ENCODE peak calls at places on chromosomes 1 and 21, in nine cellular contexts. Y, W, E, C, V, J, Q, B and L are unnamed samples.

GRCh38 chr1:213568929-213569815 is 418.6 kb upstream of the PROX1 start:
- DNase-seq in J (no peak), Y (no peak), V (no peak), B (no peak), W (no peak), Q (peak), E (no peak), C (no peak), L (no peak)

GRCh38 chr1:6234502-6235295 is 1.1 kb downstream of the ICMT start:
- DNase-seq in Q (no peak), B (no peak), C (no peak), E (no peak), J (no peak), W (no peak), V (no peak), Y (peak), L (no peak)

GRCh38 chr1:160615660-160616059 is 31.2 kb downstream of the SLAMF1 start:
- DNase-seq in E (no peak), Y (no peak), C (no peak), W (no peak), Q (no peak), B (no peak), J (no peak), V (no peak), L (no peak)

GRCh38 chr1:27503033-27503432 is 13.1 kb upstream of the WASF2 start:
- DNase-seq in V (no peak), E (no peak), Q (no peak), J (no peak), Y (no peak), B (no peak), W (no peak), C (no peak), L (no peak)

GRCh38 chr1:5955479-5955977 is 36.7 kb downstream of the NPHP4 start:
- DNase-seq in E (no peak), C (no peak), Q (no peak), W (no peak), B (no peak), J (peak), Y (no peak), V (no peak), L (no peak)

GRCh38 chr1:7551442-7551841 is 219.7 kb upstream of the VAMP3 start:
- DNase-seq in E (no peak), W (peak), Y (no peak), J (no peak), C (no peak), B (peak), V (no peak), Q (no peak), L (no peak)

GRCh38 chr1:29833596-29833995 is 597.3 kb downstream of the PTPRU start:
- DNase-seq in Y (no peak), C (no peak), J (peak), W (no peak), Q (no peak), V (peak), E (no peak), B (no peak), L (no peak)

GRCh38 chr1:198678301-198678836 is 39.5 kb downstream of the PTPRC start:
- DNase-seq in Q (no peak), C (no peak), B (no peak), Y (no peak), V (no peak), W (no peak), J (no peak), E (no peak), L (no peak)

GRCh38 chr1:171984850-171985485 is 143.7 kb downstream of the DNM3 start:
- DNase-seq in B (no peak), J (no peak), C (no peak), W (no peak), E (peak), V (no peak), Q (no peak), Y (peak), L (no peak)

GRCh38 chr1:208098758-208099157 is 145.4 kb downstream of the PLXNA2 start:
- DNase-seq in J (no peak), V (no peak), B (no peak), C (no peak), Y (no peak), W (no peak), Q (no peak), E (no peak), L (no peak)

GRCh38 chr1:208093046-208093445 is 151.1 kb downstream of the PLXNA2 start:
- DNase-seq in J (no peak), Y (no peak), V (no peak), B (no peak), Q (no peak), W (no peak), C (no peak), E (no peak), L (no peak)

GRCh38 chr1:208089971-208090755 is 154.0 kb downstream of the PLXNA2 start:
- DNase-seq in J (no peak), V (no peak), W (no peak), B (no peak), Y (peak), C (no peak), Q (no peak), E (no peak), L (no peak)

GRCh38 chr1:208090776-208091291 is 153.3 kb downstream of the PLXNA2 start:
- DNase-seq in C (no peak), B (no peak), Q (no peak), W (no peak), V (no peak), E (no peak), Y (no peak), J (no peak), L (no peak)

GRCh38 chr1:208093754-208094719 is 150.1 kb downstream of the PLXNA2 start:
- DNase-seq in J (peak), V (peak), B (peak), C (no peak), W (peak), Y (peak), Q (peak), E (peak), L (peak)
- TF ChIP-seq CTCF in J (peak), V (peak), B (peak), C (peak), W (peak), Y (peak), Q (peak), E (peak), L (peak)

DNA sequence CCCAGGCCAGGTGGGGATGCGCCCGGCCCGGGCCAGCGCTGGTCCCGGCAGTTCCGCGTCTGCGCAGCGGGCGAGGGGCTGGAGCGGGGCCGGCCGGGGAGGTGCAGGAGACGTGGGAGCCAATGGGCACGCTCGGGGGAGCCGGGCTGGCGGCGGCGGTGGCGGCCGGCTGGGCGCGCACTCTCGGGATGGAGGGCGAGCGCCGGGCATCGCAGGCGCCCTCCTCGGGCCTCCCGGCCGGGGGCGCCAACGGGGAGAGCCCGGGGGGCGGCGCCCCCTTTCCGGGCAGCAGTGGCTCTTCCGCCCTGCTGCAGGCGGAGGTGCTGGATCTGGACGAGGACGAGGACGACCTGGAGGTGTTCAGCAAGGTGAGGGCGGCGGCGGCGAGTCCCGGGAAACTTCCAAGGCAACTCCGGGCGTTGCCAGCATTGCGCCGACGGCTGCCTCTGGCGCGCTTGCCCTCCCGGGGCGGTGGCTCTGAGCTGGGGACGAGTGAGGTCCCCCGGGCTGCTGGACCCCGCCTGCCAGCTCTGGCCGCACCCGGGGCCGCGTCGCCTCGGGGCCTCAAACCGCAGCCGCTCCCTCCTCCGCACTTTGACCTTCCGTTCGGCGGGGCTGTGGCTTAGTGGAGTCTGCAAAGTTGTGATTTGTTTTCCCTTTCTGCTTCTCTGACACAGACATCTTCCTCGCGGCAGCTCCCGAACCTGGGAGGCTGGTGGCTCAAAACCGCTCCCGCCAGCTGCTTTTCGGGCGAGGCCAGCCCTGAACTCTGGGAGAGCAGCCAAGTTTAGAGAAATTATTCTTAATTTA is at the start of gene SNX7:
- DNase-seq in J (peak), B (peak), Q (peak), C (peak), E (peak), Y (peak), W (peak), V (peak), L (peak)
- TF ChIP-seq CTCF in J (peak), B (no peak), Q (peak), C (peak), E (peak), Y (no peak), W (no peak), V (peak), L (peak)

DNA sequence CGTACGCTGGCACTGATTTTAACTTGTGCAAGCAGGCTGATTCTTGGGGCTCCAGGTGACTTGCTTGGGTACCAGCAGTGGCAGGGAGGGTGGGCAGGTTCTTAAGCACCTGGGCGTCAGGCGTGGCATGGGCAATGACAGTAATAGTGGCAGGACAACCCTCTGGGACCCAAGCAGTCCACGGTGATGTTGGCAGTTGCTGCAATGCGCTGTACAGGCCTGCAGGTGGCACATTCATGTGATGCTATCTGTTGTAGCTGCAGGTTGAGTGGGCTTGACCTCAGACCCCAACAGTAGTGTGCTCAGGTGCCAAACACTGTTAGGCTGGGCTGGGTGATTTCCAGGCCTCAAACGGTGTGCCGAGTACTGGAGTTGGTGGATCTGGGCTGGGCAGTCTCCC is 10.2 kb upstream of the OR10J4 start:
- DNase-seq in V (no peak), B (no peak), Q (no peak), Y (no peak), E (no peak), C (no peak), J (no peak), W (peak), L (no peak)
- TF ChIP-seq CTCF in V (no peak), B (no peak), Q (peak), Y (peak), E (peak), C (no peak), J (no peak), W (peak), L (peak)

GRCh38 chr1:237042467-237042891 is 495 bp downstream of the RYR2 start:
- DNase-seq in Q (no peak), V (no peak), E (no peak), C (no peak), J (peak), Y (no peak), B (no peak), W (peak), L (no peak)
- TF ChIP-seq CTCF in Q (no peak), V (no peak), E (no peak), C (no peak), J (no peak), Y (no peak), B (no peak), W (no peak), L (no peak)

GRCh38 chr1:63069214-63069613 is 253.2 kb upstream of the FOXD3 start:
- DNase-seq in J (no peak), Q (no peak), V (no peak), C (no peak), Y (no peak), E (no peak), W (no peak), B (no peak), L (no peak)

GRCh38 chr1:63074321-63074720 is 248.0 kb upstream of the FOXD3 start:
- DNase-seq in W (peak), E (no peak), Q (no peak), C (no peak), Y (no peak), J (no peak), V (no peak), B (no peak), L (no peak)

GRCh38 chr1:63068626-63069025 is 253.7 kb upstream of the FOXD3 start:
- DNase-seq in Q (peak), J (no peak), E (no peak), C (no peak), B (no peak), Y (peak), V (no peak), W (no peak), L (no peak)

GRCh38 chr1:63073530-63074306 is 248.6 kb upstream of the FOXD3 start:
- DNase-seq in W (peak), B (no peak), C (no peak), Y (no peak), Q (peak), E (no peak), J (no peak), V (no peak), L (no peak)
- TF ChIP-seq CTCF in W (no peak), B (no peak), C (no peak), Y (peak), Q (peak), E (no peak), J (no peak), V (no peak), L (peak)

GRCh38 chr21:18498428-18498827 is 94.8 kb upstream of the TMPRSS15 start:
- DNase-seq in V (no peak), C (no peak), Y (no peak), W (no peak), J (no peak), B (no peak), E (no peak), Q (no peak), L (no peak)

GRCh38 chr21:18495553-18495952 is 92.0 kb upstream of the TMPRSS15 start:
- DNase-seq in C (no peak), W (no peak), J (no peak), Q (no peak), B (no peak), Y (no peak), V (no peak), E (no peak), L (no peak)

GRCh38 chr21:18499761-18500376 is 96.3 kb upstream of the TMPRSS15 start:
- DNase-seq in W (peak), B (no peak), C (no peak), J (no peak), E (peak), Y (peak), Q (no peak), V (peak), L (peak)
- TF ChIP-seq CTCF in W (peak), B (peak), C (peak), J (peak), E (peak), Y (peak), Q (peak), V (peak), L (peak)